ENCODE peak calls at places on chromosomes 2 and 18, in four cellular contexts. W, D, S and U are unnamed samples. For H3K4me1, the result is how much of the 10 kb centered on the place peaks cover.

GRCh38 chr2:100211517-100211916 is 69.1 kb upstream of the AFF3 start:
- DNase-seq in W (no peak), D (no peak), S (no peak), U (no peak)

GRCh38 chr2:102439065-102439695 is 16.2 kb downstream of the IL18RAP start:
- DNase-seq in W (no peak), D (peak), S (no peak), U (no peak)

GRCh38 chr2:74178211-74179062 is at the start of gene MOB1A:
- DNase-seq in W (peak), D (peak), S (peak), U (peak)

GRCh38 chr2:73685770-73686438 is 43.7 kb upstream of the NAT8 start:
- DNase-seq in W (no peak), D (no peak), S (no peak), U (no peak)

GRCh38 chr2:233456934-233457333 is 102.6 kb downstream of the DGKD start:
- DNase-seq in W (no peak), D (no peak), S (no peak), U (no peak)

GRCh38 chr2:165058471-165059265 is 103.3 kb upstream of the SLC38A11 start:
- DNase-seq in W (no peak), D (no peak), S (no peak), U (no peak)

GRCh38 chr18:27599202-27599829 is 414.2 kb upstream of the CHST9 start:
- DNase-seq in W (no peak), D (peak), S (no peak), U (peak)

GRCh38 chr2:8589721-8590120 is 92.1 kb upstream of the ID2 start:
- DNase-seq in W (no peak), D (no peak), S (no peak), U (no peak)

GRCh38 chr2:238279324-238279682 is 9.1 kb downstream of the PER2 start:
- DNase-seq in W (no peak), D (no peak), S (no peak), U (no peak)

GRCh38 chr2:148528356-148529064 is 116.0 kb upstream of the EPC2 start:
- DNase-seq in W (no peak), D (no peak), S (no peak), U (no peak)

GRCh38 chr2:238143239-238143951 is 4.9 kb downstream of the KLHL30 start:
- DNase-seq in W (no peak), D (peak), S (peak), U (peak)

GRCh38 chr18:21735452-21736015 is 5.1 kb upstream of the MIB1 start:
- DNase-seq in W (no peak), D (peak), S (no peak), U (no peak)

GRCh38 chr2:143452817-143453462 is 323.7 kb downstream of the ARHGAP15 start:
- DNase-seq in W (no peak), D (no peak), S (no peak), U (no peak)

GRCh38 chr18:28176933-28177827 is at the start of gene CDH2:
- DNase-seq in W (peak), D (peak), S (no peak), U (no peak)

DNA sequence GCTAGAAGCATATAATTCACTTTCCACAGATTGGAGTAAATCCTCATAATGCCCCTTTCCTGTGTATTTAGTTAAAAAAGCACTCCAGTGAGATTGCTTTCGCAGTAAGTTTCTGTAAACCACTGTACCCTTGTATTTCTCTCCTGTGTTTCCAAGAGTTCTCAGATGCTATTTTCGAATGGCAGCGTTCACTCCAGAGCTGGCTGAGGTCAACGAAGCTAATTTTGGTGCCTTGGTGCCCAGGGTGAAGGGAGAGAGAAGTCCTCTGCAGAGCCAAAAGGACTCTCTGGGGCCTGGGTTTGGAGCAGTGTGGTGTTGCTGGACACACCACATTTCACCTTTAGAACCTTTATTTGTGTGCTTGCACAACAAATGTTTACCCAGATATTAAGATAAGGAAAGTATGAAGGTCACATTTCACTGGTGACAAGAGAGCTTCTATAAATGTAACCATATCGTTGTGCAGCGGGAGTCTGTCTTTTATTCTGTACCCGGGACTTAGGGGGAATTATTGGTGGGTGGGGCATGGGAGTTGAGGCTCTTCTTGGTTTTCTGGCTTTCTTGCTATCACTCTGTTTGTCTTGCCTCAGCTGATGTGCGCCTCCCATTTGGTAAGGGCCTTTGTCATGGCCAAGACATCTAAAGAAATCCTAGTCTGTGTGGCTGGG is 9.9 kb downstream of the EPAS1 start:
- DNase-seq in W (no peak), D (no peak), S (no peak), U (no peak)
- H3K4me3 ChIP-seq in W (no peak), D (no peak), S (no peak), U (no peak)

GRCh38 chr2:241553981-241554380 is 4.6 kb upstream of the BOK start:
- DNase-seq in W (no peak), D (no peak), S (no peak), U (no peak)
- H3K4me1 ChIP-seq in W (under half), D (under half), S (under half), U (under half)

DNA sequence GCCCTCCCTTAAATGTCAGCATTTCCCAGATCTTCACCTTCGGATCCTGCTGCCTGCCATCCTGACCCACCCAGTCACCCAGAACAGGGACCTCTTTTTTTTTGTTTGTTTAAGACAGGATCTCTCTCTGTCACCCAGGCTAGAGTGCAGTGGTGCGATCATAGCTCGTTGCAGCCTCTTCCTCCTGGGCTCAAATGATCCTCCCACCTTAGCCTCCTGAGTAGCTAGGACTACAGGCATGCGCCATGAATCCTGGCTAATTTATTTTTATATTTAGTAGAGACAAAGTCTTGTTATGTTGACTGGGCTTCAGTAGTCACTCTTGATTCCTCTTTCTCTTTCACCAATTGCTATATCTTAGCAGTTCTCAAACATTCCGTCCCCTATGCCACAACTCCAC is 39.0 kb downstream of the INSIG2 start:
- DNase-seq in W (no peak), D (no peak), S (no peak), U (no peak)
- H3K4me3 ChIP-seq in W (no peak), D (no peak), S (no peak), U (no peak)

DNA sequence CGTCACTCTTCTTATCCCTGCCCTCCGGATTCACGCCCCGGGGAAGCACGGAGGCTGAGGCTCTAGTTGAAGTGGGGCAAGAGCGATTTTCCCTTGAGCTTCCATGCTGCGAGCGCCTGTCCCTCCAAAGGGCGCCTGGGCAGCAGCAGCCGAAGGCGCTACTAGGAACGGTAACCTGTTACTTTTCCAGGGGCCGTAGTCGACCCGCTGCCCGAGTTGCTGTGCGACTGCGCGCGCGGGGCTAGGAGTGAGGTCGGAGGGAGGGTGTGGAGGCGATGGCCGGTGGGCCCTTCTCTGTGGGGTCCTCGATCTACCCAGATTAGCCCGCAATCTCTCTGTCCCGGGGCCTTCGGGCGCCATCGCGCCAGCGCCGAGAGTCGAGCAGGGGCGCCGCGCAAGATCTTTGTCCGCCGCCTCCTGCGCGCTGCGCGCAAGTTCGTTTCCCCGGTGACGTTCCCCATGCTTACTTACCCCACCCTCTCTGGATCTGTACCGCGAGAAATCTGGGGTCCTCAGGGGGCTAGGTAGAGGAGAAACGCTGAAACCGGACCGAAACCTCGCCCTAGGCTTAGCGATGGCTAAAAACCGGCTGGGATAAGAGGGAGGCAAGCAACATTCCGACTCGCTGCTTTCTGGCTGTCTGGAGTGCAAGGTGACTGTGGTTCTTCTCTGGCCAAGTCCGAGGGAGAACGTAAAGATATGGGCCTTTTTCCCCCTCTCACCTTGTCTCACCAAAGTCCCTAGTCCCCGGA is 736 bp downstream of the GAD1 start:
- DNase-seq in W (no peak), D (peak), S (no peak), U (no peak)
- H3K4me1 ChIP-seq in W (under half), D (under half), S (half or more), U (half or more)

GRCh38 chr2:133566967-133567645 is 1.2 kb downstream of the NCKAP5 start:
- DNase-seq in W (no peak), D (peak), S (peak), U (no peak)
- H3K4me3 ChIP-seq in W (no peak), D (peak), S (peak), U (no peak)

GRCh38 chr18:51447351-51447896 is 249.9 kb upstream of the MEX3C start:
- DNase-seq in W (no peak), D (no peak), S (peak), U (no peak)
- H3K4me1 ChIP-seq in W (under half), D (under half), S (under half), U (under half)

GRCh38 chr2:129152514-129152913 is 827.0 kb upstream of the RAB6C start:
- DNase-seq in W (no peak), D (no peak), S (no peak), U (no peak)
- H3K4me3 ChIP-seq in W (no peak), D (no peak), S (no peak), U (no peak)

GRCh38 chr2:128435576-128436497 is 117.2 kb upstream of the HS6ST1 start:
- DNase-seq in W (peak), D (no peak), S (no peak), U (peak)

GRCh38 chr2:128438586-128438985 is 119.9 kb upstream of the HS6ST1 start:
- DNase-seq in W (peak), D (no peak), S (no peak), U (no peak)

GRCh38 chr2:128436498-128437180 is 118.0 kb upstream of the HS6ST1 start:
- DNase-seq in W (peak), D (no peak), S (no peak), U (peak)

GRCh38 chr2:128438091-128438490 is 119.4 kb upstream of the HS6ST1 start:
- DNase-seq in W (peak), D (no peak), S (no peak), U (peak)

GRCh38 chr2:128437181-128437520 is 118.5 kb upstream of the HS6ST1 start:
- DNase-seq in W (peak), D (no peak), S (no peak), U (peak)
- H3K4me1 ChIP-seq in W (under half), D (under half), S (under half), U (under half)